ENCODE peak calls at places on chromosomes 7 and 10, in six cellular contexts. A is cardiac fibroblast, Z is fibroblast of the aortic adventitia, C is mammary epithelial cell, S is left ventricle myocardium inferior, J is fibroblast of lung. L is an unnamed sample.

GRCh38 chr7:149873968-149874643 is at the start of gene ATP6V0E2:
- DNase-seq in A (no peak), Z (no peak), C (no peak), S (no peak), J (no peak), L (no peak)

GRCh38 chr10:123742751-123743440 is 76.7 kb downstream of the GPR26 start:
- DNase-seq in A (no peak), Z (no peak), C (no peak), S (no peak), J (no peak), L (no peak)

GRCh38 chr10:97153276-97153850 is 32.4 kb downstream of the SLIT1 start:
- DNase-seq in A (no peak), Z (no peak), C (no peak), S (no peak), J (no peak), L (no peak)

GRCh38 chr10:79023489-79024162 is 45.1 kb upstream of the ZMIZ1 start:
- DNase-seq in A (peak; percentile 39), Z (no peak), C (no peak), S (no peak), J (no peak), L (no peak)

GRCh38 chr10:80554050-80554449 is 16.3 kb downstream of the SH2D4B start:
- DNase-seq in A (no peak), Z (no peak), C (no peak), S (no peak), J (no peak), L (no peak)

GRCh38 chr10:110841767-110842267 is 29.9 kb upstream of the PDCD4 start:
- DNase-seq in A (no peak), Z (no peak), C (no peak), S (no peak), J (no peak), L (no peak)

GRCh38 chr10:82124713-82125112 is 249.7 kb downstream of the NRG3 start:
- DNase-seq in A (no peak), Z (no peak), C (no peak), S (no peak), J (no peak), L (no peak)

GRCh38 chr7:50856821-50857220 is 74.1 kb upstream of the GRB10 start:
- DNase-seq in A (peak; percentile 31), Z (peak; percentile 42), C (no peak), S (no peak), J (peak; percentile 47), L (no peak)

GRCh38 chr10:94098916-94099315 is 105.2 kb downstream of the PLCE1 start:
- DNase-seq in A (peak; percentile 56), Z (peak; percentile 71), C (no peak), S (no peak), J (no peak), L (no peak)

GRCh38 chr7:84264341-84264740 is 69.8 kb upstream of the SEMA3A start:
- DNase-seq in A (no peak), Z (peak; percentile 68), C (peak; percentile 60), S (no peak), J (peak; percentile 56), L (no peak)

GRCh38 chr7:375901-376305 is 85.9 kb downstream of the FOXL3 start:
- DNase-seq in A (no peak), Z (no peak), C (no peak), S (no peak), J (no peak), L (no peak)

GRCh38 chr10:91931526-91932190 is 8.1 kb downstream of the BTAF1 start:
- DNase-seq in A (no peak), Z (no peak), C (no peak), S (no peak), J (no peak), L (no peak)

GRCh38 chr10:24331457-24331856 is 122.5 kb downstream of the KIAA1217 start:
- DNase-seq in A (peak; percentile 90), Z (peak; percentile 72), C (peak; percentile 68), S (peak; percentile 36), J (peak; percentile 78), L (no peak)

GRCh38 chr7:80134536-80135305 is at the start of gene GNAI1:
- DNase-seq in A (peak; percentile 88), Z (peak; percentile 87), C (peak; percentile 94), S (peak; percentile 64), J (peak; percentile 77), L (peak; percentile 72)

GRCh38 chr10:131092416-131092815 is 219.1 kb downstream of the TCERG1L start:
- DNase-seq in A (no peak), Z (no peak), C (no peak), S (no peak), J (no peak), L (no peak)

GRCh38 chr10:34407227-34407626 is 407.9 kb downstream of the PARD3 start:
- DNase-seq in A (peak; percentile 81), Z (peak; percentile 33), C (no peak), S (peak; percentile 17), J (peak; percentile 68), L (no peak)

GRCh38 chr10:132960651-132961419 is 18.5 kb upstream of the CFAP46 start:
- DNase-seq in A (no peak), Z (no peak), C (no peak), S (no peak), J (no peak), L (no peak)

GRCh38 chr7:95905165-95905564 is 132.8 kb downstream of the DYNC1I1 start:
- DNase-seq in A (peak; percentile 3), Z (peak; percentile 2), C (peak; percentile 6), S (no peak), J (peak; percentile 2), L (no peak)

GRCh38 chr7:88233828-88234227 is 14.0 kb upstream of the SRI start:
- DNase-seq in A (no peak), Z (no peak), C (no peak), S (no peak), J (no peak), L (no peak)

GRCh38 chr10:6163364-6164270 is 39.1 kb upstream of the PFKFB3 start:
- DNase-seq in A (peak; percentile 92), Z (peak; percentile 78), C (peak; percentile 81), S (peak; percentile 91), J (peak; percentile 82), L (no peak)

GRCh38 chr7:266851-267840 is 22.8 kb upstream of the FOXL3 start:
- DNase-seq in A (no peak), Z (no peak), C (peak; percentile 20), S (no peak), J (no peak), L (no peak)

GRCh38 chr7:103912906-103913610 is 76.4 kb downstream of the RELN start:
- DNase-seq in A (no peak), Z (peak; percentile 6), C (no peak), S (no peak), J (peak; percentile 28), L (no peak)

GRCh38 chr10:80137031-80137712 is 4.6 kb downstream of the PLAC9 start:
- DNase-seq in A (peak; percentile 74), Z (peak; percentile 93), C (no peak), S (peak; percentile 76), J (no peak), L (peak; percentile 45)

GRCh38 chr7:106563466-106564150 is 97.3 kb downstream of the CCDC71L start:
- DNase-seq in A (peak; percentile 48), Z (peak; percentile 59), C (peak; percentile 13), S (no peak), J (no peak), L (no peak)

GRCh38 chr7:130865408-130866236 is 131.6 kb upstream of the KLF14 start:
- DNase-seq in A (peak; percentile 44), Z (peak; percentile 62), C (peak; percentile 55), S (no peak), J (peak; percentile 44), L (no peak)

GRCh38 chr7:47763063-47763974 is 181.4 kb upstream of the TNS3 start:
- DNase-seq in A (peak; percentile 59), Z (peak; percentile 84), C (peak; percentile 45), S (no peak), J (peak; percentile 92), L (peak; percentile 68)
- H3K4me3 ChIP-seq in A (no peak overlapping the region), Z (no peak overlapping the region), C (no peak overlapping the region), S (no peak overlapping the region), J (no peak overlapping the region), L (no peak overlapping the region)

GRCh38 chr7:117383826-117384225 is 43.5 kb downstream of the ASZ1 start:
- DNase-seq in A (no peak), Z (no peak), C (no peak), S (no peak), J (no peak), L (no peak)

GRCh38 chr7:117384693-117385092 is 42.6 kb downstream of the ASZ1 start:
- DNase-seq in A (no peak), Z (no peak), C (no peak), S (no peak), J (no peak), L (no peak)

GRCh38 chr7:117381357-117381756 is 45.9 kb downstream of the ASZ1 start:
- DNase-seq in A (no peak), Z (peak; percentile 33), C (no peak), S (no peak), J (no peak), L (no peak)

GRCh38 chr7:117386125-117386709 is 41.1 kb downstream of the ASZ1 start:
- DNase-seq in A (no peak), Z (peak; percentile 78), C (no peak), S (no peak), J (peak; percentile 75), L (peak; percentile 11)

DNA sequence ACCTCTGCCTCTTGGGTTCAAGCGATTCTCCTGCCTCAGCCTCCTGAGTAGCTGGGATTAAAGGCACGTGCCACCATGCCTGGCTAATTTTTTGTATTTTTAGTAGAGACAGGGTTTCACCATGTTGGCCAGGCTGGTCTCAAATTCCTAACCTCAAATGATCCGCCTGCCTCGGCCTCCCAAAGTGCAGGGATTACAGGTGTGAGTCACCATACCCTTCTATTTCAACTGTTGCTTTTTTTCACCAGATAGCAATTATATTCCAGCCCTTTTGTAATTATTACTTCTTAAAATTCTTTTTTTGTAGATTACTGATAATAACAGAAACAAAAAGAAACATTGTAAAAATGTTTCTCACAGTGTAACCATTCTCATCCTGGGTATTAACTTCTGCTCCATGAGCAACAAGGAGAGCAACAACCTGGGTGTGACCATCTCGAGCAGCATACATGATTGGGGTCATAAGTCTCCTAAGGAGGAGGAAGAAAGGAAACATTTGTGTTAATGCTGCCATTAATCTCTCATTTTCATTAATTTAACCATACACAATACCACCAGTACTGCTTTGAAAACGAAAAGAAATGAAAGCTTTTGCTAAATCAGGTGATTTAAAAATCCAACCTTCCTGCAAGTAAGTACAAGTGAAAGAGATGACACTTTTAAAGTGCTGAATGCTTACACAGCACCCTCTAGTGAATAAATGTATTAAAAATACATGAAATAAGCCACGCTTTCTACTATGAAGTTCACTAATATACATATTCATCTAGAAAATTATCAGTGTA is 41.8 kb downstream of the ASZ1 start:
- DNase-seq in A (peak; percentile 50), Z (peak; percentile 69), C (peak; percentile 19), S (no peak), J (peak; percentile 48), L (peak; percentile 14)
- TF ChIP-seq CTCF in A (peak; percentile 40), Z (peak; percentile 50), C (peak; percentile 54), S (peak; percentile 54), J (no peak), L (peak; percentile 32)

DNA sequence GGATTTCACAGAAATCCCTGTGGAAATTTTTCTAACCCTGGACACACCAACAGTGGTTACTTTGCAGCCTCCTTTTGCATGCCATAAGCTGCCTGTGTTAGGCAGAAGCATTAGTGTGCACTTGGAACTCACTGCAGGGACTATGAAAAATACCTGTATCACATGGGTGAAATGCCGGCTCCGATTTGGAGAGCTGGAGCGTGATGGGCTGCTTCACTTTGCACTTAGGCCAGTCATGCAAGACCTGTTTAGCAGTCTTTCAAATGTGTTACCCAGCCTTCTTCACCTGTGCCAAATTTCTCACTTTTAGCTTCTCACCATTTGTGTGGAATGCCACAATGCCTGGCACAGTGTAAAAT is 11.3 kb downstream of the NCOA4 start:
- DNase-seq in A (no peak), Z (no peak), C (no peak), S (no peak), J (no peak), L (no peak)
- H3K4me3 ChIP-seq in A (no peak overlapping the region), Z (no peak overlapping the region), C (no peak overlapping the region), S (peak overlapping the region; percentile 75), J (no peak overlapping the region), L (no peak overlapping the region)

GRCh38 chr10:115026041-115026779 is 67.0 kb upstream of the ATRNL1 start:
- DNase-seq in A (no peak), Z (no peak), C (no peak), S (no peak), J (no peak), L (no peak)
- TF ChIP-seq CTCF in A (no peak), Z (no peak), C (no peak), S (no peak), J (no peak), L (peak; percentile 21)

L was measured in AG09309.